ENCODE peak calls at places on chromosomes 4 and X, in ten cellular contexts. Z, R, O, L, S, D, F, T, C and E are unnamed samples.
A peak's percentile ranks its signal among the peaks of the same experiment; 100 is the strongest.

GRCh38 chrX:149469406-149469805 is 35.7 kb downstream of the IDS start:
- DNase-seq in S (no peak), O (no peak), F (no peak), R (no peak), T (no peak), D (no peak), C (no peak), L (no peak), Z (no peak), E (no peak)

GRCh38 chr4:118173956-118174355 is 139.7 kb downstream of the NDST3 start:
- DNase-seq in O (no peak), T (no peak), L (no peak), D (peak; percentile 84), R (no peak), Z (peak; percentile 16), S (no peak), F (peak; percentile 65), C (no peak), E (no peak)

GRCh38 chr4:154927126-154927525 is 146.1 kb downstream of the RBM46 start:
- DNase-seq in O (no peak), D (no peak), Z (no peak), S (no peak), C (no peak), L (no peak), F (no peak), R (no peak), T (no peak), E (no peak)

GRCh38 chr4:189146994-189147929 is 793.4 kb upstream of the FRG1 start:
- DNase-seq in F (peak; percentile 39), S (no peak), O (no peak), D (no peak), Z (no peak), R (no peak), L (no peak), C (no peak), T (no peak), E (no peak)

GRCh38 chr4:5890063-5890727 is 2.7 kb downstream of the CRMP1 start:
- DNase-seq in Z (peak; percentile 83), R (peak; percentile 57), D (no peak), S (no peak), L (peak; percentile 93), F (no peak), T (no peak), O (no peak), C (no peak), E (no peak)

GRCh38 chr4:54498661-54499111 is 159.1 kb upstream of the KIT start:
- DNase-seq in S (peak; percentile 41), R (no peak), O (no peak), F (peak; percentile 86), C (no peak), Z (no peak), T (no peak), D (peak; percentile 17), L (no peak), E (no peak)

GRCh38 chr4:20359692-20360091 is 108.0 kb downstream of the SLIT2 start:
- DNase-seq in L (no peak), T (no peak), Z (no peak), F (no peak), R (no peak), D (no peak), S (no peak), O (no peak), C (no peak), E (no peak)

GRCh38 chr4:111806331-111806730 is 338.9 kb upstream of the FAM241A start:
- DNase-seq in O (no peak), T (no peak), R (no peak), D (no peak), L (peak; percentile 64), C (no peak), F (peak; percentile 38), S (no peak), Z (no peak), E (no peak)

GRCh38 chr4:40316333-40316781 is 18.8 kb upstream of the CHRNA9 start:
- DNase-seq in O (no peak), Z (peak; percentile 63), S (no peak), L (no peak), T (no peak), R (no peak), F (peak; percentile 92), D (peak; percentile 94), C (no peak), E (no peak)

GRCh38 chrX:47200385-47201150 is 6.9 kb downstream of the UBA1 start:
- DNase-seq in R (no peak), C (no peak), F (peak; percentile 51), S (no peak), O (no peak), D (peak; percentile 22), Z (no peak), T (peak; percentile 56), L (no peak), E (no peak)

GRCh38 chr4:115929373-115929772 is 816.0 kb upstream of the NDST4 start:
- DNase-seq in R (no peak), D (no peak), O (no peak), F (no peak), C (no peak), Z (no peak), S (no peak), T (no peak), L (no peak), E (no peak)

GRCh38 chr4:7169134-7169533 is 23.2 kb upstream of the SORCS2 start:
- DNase-seq in C (peak; percentile 25), L (no peak), R (no peak), D (no peak), Z (no peak), O (no peak), S (no peak), F (no peak), T (no peak), E (no peak)

GRCh38 chrX:150587585-150588503 is 19.4 kb downstream of the MTM1 start:
- DNase-seq in T (no peak), L (peak; percentile 30), C (no peak), O (peak; percentile 9), S (no peak), R (no peak), Z (no peak), F (peak; percentile 61), D (peak; percentile 46), E (no peak)